ENCODE peak calls at places on chromosomes 2 and 18, in four cellular contexts. L is MM.1S, P is GM23248, F is PC-9. I is an unnamed sample.

GRCh38 chr2:162113771-162114168 is 38.3 kb downstream of the GCG start:
- DNase-seq in L (no peak), F (no peak), P (peak; percentile 76), I (peak; percentile 2)

GRCh38 chr2:121960251-121960650 is 204.8 kb downstream of the TSN start:
- DNase-seq in P (no peak), F (no peak), L (peak; percentile 52), I (no peak)

GRCh38 chr2:40431600-40431955 is 20.3 kb downstream of the SLC8A1 start:
- DNase-seq in P (peak; percentile 96), L (no peak), F (no peak), I (no peak)

GRCh38 chr2:26630669-26631360 is 10.4 kb downstream of the CIB4 start:
- DNase-seq in P (peak; percentile 47), F (peak; percentile 40), L (no peak), I (peak; percentile 52)

GRCh38 chr2:189192766-189193165 is 13.2 kb upstream of the COL5A2 start:
- DNase-seq in L (no peak), P (no peak), F (no peak), I (no peak)

GRCh38 chr2:239058746-239059145 is 210.9 kb downstream of the TWIST2 start:
- DNase-seq in L (no peak), P (no peak), F (no peak), I (no peak)

GRCh38 chr2:11239718-11240462 is 84.6 kb downstream of the SLC66A3 start:
- DNase-seq in L (no peak), F (no peak), P (peak; percentile 13), I (no peak)

GRCh38 chr18:75131455-75132000 is 77.4 kb downstream of the PTGR3 start:
- DNase-seq in P (peak; percentile 7), F (no peak), L (no peak), I (no peak)

GRCh38 chr2:217636578-217637267 is 366.1 kb downstream of the TNS1 start:
- DNase-seq in P (no peak), F (no peak), L (no peak), I (no peak)

GRCh38 chr2:138180691-138181386 is 216.6 kb downstream of the HNMT start:
- DNase-seq in P (no peak), F (no peak), L (no peak), I (peak; percentile 17)

GRCh38 chr2:1970341-1970740 is 226.0 kb upstream of the PXDN start:
- DNase-seq in F (no peak), P (no peak), L (no peak), I (no peak)

GRCh38 chr2:30707304-30707903 is 99.8 kb downstream of the CAPN13 start:
- DNase-seq in L (no peak), F (no peak), P (no peak), I (no peak)

GRCh38 chr2:203891474-203891873 is 23.9 kb downstream of the CTLA4 start:
- DNase-seq in F (no peak), P (peak; percentile 19), L (peak; percentile 29), I (no peak)

GRCh38 chr2:29035346-29035745 is 39.0 kb downstream of the PCARE start:
- DNase-seq in F (no peak), L (no peak), P (no peak), I (no peak)

GRCh38 chr2:116517936-116518335 is 1296.6 kb upstream of the DDX18 start:
- DNase-seq in F (no peak), P (no peak), L (peak; percentile 7), I (peak; percentile 7)

GRCh38 chr2:121297217-121297830 is 12.3 kb upstream of the TFCP2L1 start:
- DNase-seq in L (no peak), P (peak; percentile 57), F (peak; percentile 42), I (peak; percentile 78)

GRCh38 chr2:47747878-47748277 is 35.1 kb upstream of the MSH6 start:
- DNase-seq in F (no peak), L (no peak), P (no peak), I (peak; percentile 45)

GRCh38 chr2:2826209-2826551 is 495.1 kb upstream of the MYT1L start:
- DNase-seq in F (no peak), P (no peak), L (no peak), I (no peak)

GRCh38 chr2:158458617-158458920 is 1.8 kb downstream of the PKP4 start:
- DNase-seq in P (no peak), L (no peak), F (no peak), I (no peak)

GRCh38 chr2:63590621-63591408 is 2.1 kb downstream of the MDH1 start:
- DNase-seq in L (peak; percentile 80), P (peak; percentile 31), F (no peak), I (no peak)

GRCh38 chr18:23397907-23398306 is 55.2 kb upstream of the RIOK3 start:
- DNase-seq in P (no peak), L (no peak), F (no peak), I (no peak)

GRCh38 chr2:107132141-107132540 is 246.2 kb upstream of the ST6GAL2 start:
- DNase-seq in P (no peak), F (no peak), L (no peak), I (no peak)

GRCh38 chr2:75100011-75100680 is 99.2 kb downstream of the TACR1 start:
- DNase-seq in F (peak; percentile 31), P (peak; percentile 87), L (no peak), I (no peak)

GRCh38 chr18:32801236-32801635 is 28.4 kb upstream of the KLHL14 start:
- DNase-seq in F (no peak), L (no peak), P (no peak), I (no peak)

GRCh38 chr2:96525211-96525507 is 11.4 kb upstream of the ARID5A start:
- DNase-seq in F (no peak), L (no peak), P (no peak), I (no peak)

GRCh38 chr2:24009680-24010476 is at the start of gene MFSD2B:
- DNase-seq in L (no peak), P (peak; percentile 49), F (no peak), I (peak; percentile 72)

GRCh38 chr18:8288447-8289213 is 320.6 kb upstream of the RAB12 start:
- DNase-seq in L (no peak), P (no peak), F (no peak), I (no peak)

GRCh38 chr2:127569274-127570065 is 34.0 kb downstream of the MYO7B start:
- DNase-seq in P (peak; percentile 95), L (no peak), F (no peak), I (no peak)

GRCh38 chr2:119940856-119941255 is 72.0 kb upstream of the EPB41L5 start:
- DNase-seq in P (no peak), L (no peak), F (no peak), I (no peak)

GRCh38 chr2:17429130-17429529 is 89.1 kb downstream of the RAD51AP2 start:
- DNase-seq in F (no peak), L (peak; percentile 30), P (peak; percentile 70), I (no peak)

GRCh38 chr2:152716805-152717241 is 438 bp downstream of the PRPF40A start:
- DNase-seq in P (peak; percentile 55), L (peak; percentile 28), F (no peak), I (peak; percentile 60)

GRCh38 chr2:287471-287885 is 413 bp downstream of the ALKAL2 start:
- DNase-seq in L (no peak), P (peak; percentile 42), F (no peak), I (peak; percentile 67)

GRCh38 chr2:284896-285492 is 2.9 kb downstream of the ALKAL2 start:
- DNase-seq in F (no peak), P (no peak), L (no peak), I (no peak)

GRCh38 chr2:286774-287392 is 1.0 kb downstream of the ALKAL2 start:
- DNase-seq in F (no peak), L (no peak), P (no peak), I (peak; percentile 65)

GRCh38 chr2:285506-285905 is 2.4 kb downstream of the ALKAL2 start:
- DNase-seq in P (peak; percentile 86), L (no peak), F (no peak), I (peak; percentile 59)

GRCh38 chr2:285990-286389 is 1.9 kb downstream of the ALKAL2 start:
- DNase-seq in L (no peak), F (no peak), P (no peak), I (no peak)
- TF ChIP-seq EZH2 in L (no peak), F (no peak), P (no peak), I (no peak)

GRCh38 chr2:37768491-37768925 is 97.1 kb upstream of the CDC42EP3 start:
- DNase-seq in L (no peak), P (peak; percentile 94), F (peak; percentile 75), I (peak; percentile 8)
- H3F3A ChIP-seq in L (no peaks in the 10 kb centered on the region), P (peaks cover 75% of the 10 kb centered on the region), F (peaks cover 11% of the 10 kb centered on the region), I (no peaks in the 10 kb centered on the region)

DNA sequence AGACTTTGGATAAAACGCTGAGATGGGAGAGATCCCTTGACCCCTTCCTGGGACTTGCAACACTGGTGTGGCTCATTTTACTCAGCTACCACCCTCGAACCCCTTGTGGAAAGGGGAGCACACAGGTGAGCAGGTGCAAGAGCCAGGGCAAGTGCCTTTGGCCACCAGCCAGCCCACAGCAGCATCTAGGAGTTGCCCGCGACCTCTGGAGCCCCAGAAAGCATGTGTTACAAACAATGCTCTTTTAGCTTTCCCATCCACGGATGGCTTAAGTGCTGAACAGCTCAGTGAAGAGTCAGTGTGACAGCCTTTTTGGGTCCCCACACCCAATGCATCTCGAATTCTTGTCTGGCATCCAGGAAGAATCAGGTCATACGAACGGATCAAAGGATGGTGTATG is 197.8 kb downstream of the MEMO1 start:
- DNase-seq in L (no peak), P (no peak), F (no peak), I (no peak)
- H2AFZ ChIP-seq in L (peak overlapping the region; percentile 15), P (no peak overlapping the region), F (no peak overlapping the region), I (no peak overlapping the region)

GRCh38 chr2:69975853-69976462 is 14.5 kb upstream of the ASPRV1 start:
- DNase-seq in L (no peak), P (no peak), F (no peak), I (no peak)

GRCh38 chr2:69980408-69980807 is 19.0 kb upstream of the ASPRV1 start:
- DNase-seq in L (no peak), F (no peak), P (peak; percentile 33), I (no peak)

GRCh38 chr2:69979902-69980301 is 18.5 kb upstream of the ASPRV1 start:
- DNase-seq in F (no peak), L (no peak), P (no peak), I (no peak)

GRCh38 chr2:69977208-69977607 is 15.8 kb upstream of the ASPRV1 start:
- DNase-seq in L (no peak), F (no peak), P (no peak), I (no peak)

GRCh38 chr2:69978157-69978904 is 16.9 kb upstream of the ASPRV1 start:
- DNase-seq in L (no peak), P (no peak), F (no peak), I (no peak)
- TF ChIP-seq EZH2 in L (no peak), P (no peak), F (no peak), I (no peak)

GRCh38 chr2:65392609-65393008 is 39.8 kb downstream of the SPRED2 start:
- DNase-seq in L (no peak), F (no peak), P (no peak), I (no peak)
- H3F3A ChIP-seq in L (peaks cover 58% of the 10 kb centered on the region), F (peaks cover 27% of the 10 kb centered on the region), P (peaks cover 25% of the 10 kb centered on the region), I (no peaks in the 10 kb centered on the region)

DNA sequence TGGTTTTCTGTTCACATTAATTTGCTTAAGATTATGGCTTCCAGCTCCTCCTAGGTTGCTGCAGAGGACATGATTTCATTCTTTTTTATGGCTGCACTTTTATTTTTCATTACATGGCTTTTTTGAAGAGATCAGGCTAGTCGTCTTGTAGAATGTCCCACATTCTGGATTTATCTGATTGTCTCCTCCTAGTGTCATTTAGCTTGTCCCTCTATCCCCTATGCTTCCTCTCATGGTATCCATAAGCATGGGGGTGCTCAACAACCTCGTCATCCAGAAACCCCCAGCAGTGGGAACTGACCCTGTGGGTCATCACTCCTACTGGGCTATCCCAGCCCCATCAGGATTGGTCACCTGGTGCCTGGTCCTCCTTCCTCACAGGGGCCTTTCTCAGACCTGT is 49.6 kb downstream of the SERTAD2 start:
- DNase-seq in P (no peak), F (no peak), L (no peak), I (no peak)
- H2AFZ ChIP-seq in P (no peak overlapping the region), F (no peak overlapping the region), L (no peak overlapping the region), I (no peak overlapping the region)